ENCODE peak calls at places on chromosomes 16 and 17, in seven cellular contexts. R is HFF-Myc; O is astrocyte of the cerebellum; T is uterus; N is IMR-90; K is CD8-positive, alpha-beta T cell; E is A673. I is an unnamed sample.

GRCh38 chr16:1786242-1787055 is 3.7 kb downstream of the NUBP2 start:
- DNase-seq in T (no peak), R (no peak), O (no peak), K (no peak), N (no peak), E (no peak), I (no peak)

GRCh38 chr17:73952136-73952497 is 251.4 kb upstream of the RPL38 start:
- DNase-seq in T (no peak), O (no peak), N (no peak), E (peak), K (no peak), R (no peak), I (no peak)

GRCh38 chr17:32929588-32929987 is 1.6 kb downstream of the TMEM98 start:
- DNase-seq in N (no peak), K (no peak), O (no peak), R (no peak), E (no peak), T (no peak), I (no peak)

GRCh38 chr17:10836966-10837599 is 804 bp downstream of the PIRT start:
- DNase-seq in R (no peak), K (no peak), E (no peak), T (no peak), O (no peak), N (no peak), I (no peak)

GRCh38 chr17:65495255-65496060 is 66.0 kb downstream of the AXIN2 start:
- DNase-seq in E (peak), T (no peak), R (no peak), O (no peak), K (no peak), N (no peak), I (no peak)

GRCh38 chr16:4086153-4086552 is 30.1 kb downstream of the ADCY9 start:
- DNase-seq in N (no peak), R (no peak), K (no peak), E (no peak), O (no peak), T (no peak), I (no peak)

GRCh38 chr17:6666557-6666956 is 15.0 kb downstream of the C17orf100 start:
- DNase-seq in O (no peak), K (no peak), T (no peak), N (no peak), R (no peak), E (no peak), I (no peak)

GRCh38 chr16:6947291-6947690 is 385.4 kb upstream of the RBFOX1 start:
- DNase-seq in K (no peak), N (no peak), R (no peak), E (no peak), O (no peak), T (no peak), I (no peak)

GRCh38 chr17:81083125-81083765 is 48.3 kb downstream of the BAIAP2 start:
- DNase-seq in T (peak), R (no peak), K (no peak), N (no peak), E (no peak), O (no peak), I (no peak)

GRCh38 chr17:31067699-31068184 is 27.0 kb upstream of the NF1 start:
- DNase-seq in E (peak), T (no peak), O (peak), R (peak), K (no peak), N (peak), I (no peak)

GRCh38 chr17:47895254-47895855 is 681 bp upstream of the SP2 start:
- DNase-seq in E (no peak), T (peak), K (no peak), R (no peak), N (peak), O (no peak), I (no peak)

GRCh38 chr16:66354321-66354854 is 12.1 kb upstream of the CDH5 start:
- DNase-seq in N (no peak), R (no peak), O (no peak), T (no peak), K (no peak), E (no peak), I (no peak)

GRCh38 chr16:89512453-89512852 is 4.2 kb downstream of the SPG7 start:
- DNase-seq in T (no peak), N (no peak), O (no peak), K (no peak), E (no peak), R (no peak), I (no peak)
- TF ChIP-seq CTCF in T (no peak), N (no peak), O (no peak), K (no peak), E (no peak), R (no peak), I (no peak)

GRCh38 chr17:9725575-9725974 is 65.8 kb downstream of the DHRS7C start:
- DNase-seq in T (no peak), K (no peak), O (peak), R (no peak), N (no peak), E (no peak), I (no peak)
- TF ChIP-seq CTCF in T (no peak), K (no peak), O (peak), R (peak), N (no peak), E (no peak), I (no peak)

DNA sequence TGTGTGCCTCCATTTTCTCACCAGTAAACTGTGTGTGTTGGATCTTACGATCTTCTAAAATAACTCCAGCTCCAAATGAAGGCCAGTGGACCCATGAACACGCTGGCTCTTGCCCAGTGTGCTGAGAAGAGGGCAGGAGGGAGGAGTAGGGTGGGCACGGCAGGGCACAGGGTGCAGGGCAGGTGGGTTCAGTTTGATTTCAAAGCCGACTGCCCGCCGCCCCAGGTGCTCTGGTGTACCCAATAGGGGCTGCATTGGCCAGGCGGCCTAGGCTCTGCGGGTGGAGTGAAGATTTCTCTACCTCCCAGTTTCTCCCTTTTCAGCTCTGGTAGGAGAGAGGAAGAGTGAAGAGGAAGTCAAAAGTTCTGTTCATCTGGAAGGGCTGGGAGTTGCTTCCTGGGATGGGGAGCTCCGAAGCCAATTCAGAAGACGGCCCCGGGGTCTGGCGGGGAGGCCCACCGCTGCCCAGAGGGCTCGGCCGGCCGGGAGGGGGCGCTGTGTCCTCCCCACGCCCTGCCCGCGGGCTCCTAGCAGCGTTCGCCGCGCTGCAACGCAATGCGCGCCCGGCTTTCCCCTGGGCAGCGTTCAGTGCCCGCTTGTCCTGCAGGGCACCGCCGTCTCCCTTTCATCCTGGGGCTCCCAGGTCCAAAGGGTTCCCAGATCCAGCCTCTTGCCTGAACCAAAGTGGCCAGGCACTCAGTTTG is 1.1 kb upstream of the CRHR1 start:
- DNase-seq in T (peak), O (no peak), E (peak), N (no peak), R (no peak), K (no peak), I (peak)
- TF ChIP-seq CTCF in T (peak), O (peak), E (peak), N (peak), R (peak), K (no peak), I (no peak)

DNA sequence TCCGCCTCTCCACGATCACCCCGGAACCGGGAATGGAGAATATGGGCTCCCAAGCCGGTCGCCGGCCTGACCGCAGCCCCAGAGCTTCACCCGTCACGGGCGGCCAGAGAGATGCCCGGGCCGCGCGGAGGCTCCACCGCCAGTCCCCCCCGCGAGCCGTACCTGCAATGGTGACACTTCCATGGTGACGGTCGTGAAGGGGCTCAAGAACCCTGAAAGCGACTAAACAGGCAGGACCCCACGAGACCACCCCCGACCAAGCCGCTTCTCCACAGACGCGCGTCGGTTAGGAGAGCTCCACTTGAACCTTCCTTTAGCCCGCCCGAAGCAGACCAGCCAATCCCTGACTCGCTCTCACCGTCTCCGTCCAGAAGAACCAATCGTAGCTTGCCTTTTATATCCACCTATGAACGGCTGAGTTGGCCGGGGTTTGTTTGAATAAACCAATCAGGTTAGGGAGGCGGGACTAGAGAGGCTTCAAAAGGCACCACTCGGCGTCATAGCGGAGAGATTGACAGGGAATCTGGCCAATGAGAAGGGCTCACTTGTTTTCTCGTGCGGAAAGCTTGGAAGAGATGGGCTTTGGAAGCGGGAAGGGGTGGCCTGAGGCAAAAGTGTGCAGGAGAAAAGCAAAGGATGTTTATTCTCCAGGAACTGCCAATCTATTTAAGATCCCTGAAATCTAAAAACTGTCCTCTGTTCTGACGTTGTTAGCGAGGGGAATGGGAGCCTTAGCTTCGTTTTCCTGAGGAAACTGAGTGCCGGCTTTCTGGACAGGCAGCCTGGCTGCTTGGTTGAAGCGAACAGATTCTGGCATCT is at the start of gene TOP2A:
- DNase-seq in K (peak), N (peak), T (peak), O (peak), E (peak), R (peak), I (peak)
- TF ChIP-seq CTCF in K (no peak), N (no peak), T (no peak), O (no peak), E (no peak), R (no peak), I (no peak)

GRCh38 chr16:2857451-2858244 is at the start of gene PRSS22:
- DNase-seq in N (peak), O (no peak), T (no peak), E (peak), R (no peak), K (no peak), I (peak)

GRCh38 chr16:2859686-2860265 is 1.8 kb upstream of the PRSS22 start:
- DNase-seq in R (no peak), K (no peak), T (no peak), N (no peak), E (no peak), O (no peak), I (no peak)

GRCh38 chr16:2856686-2857450 is 1.1 kb downstream of the PRSS22 start:
- DNase-seq in R (no peak), E (no peak), N (no peak), T (no peak), O (no peak), K (no peak), I (peak)

GRCh38 chr16:2856061-2856670 is 1.8 kb downstream of the PRSS22 start:
- DNase-seq in T (no peak), O (no peak), N (no peak), R (no peak), E (no peak), K (no peak), I (peak)

GRCh38 chr16:2858245-2859025 is 465 bp upstream of the PRSS22 start:
- DNase-seq in E (no peak), K (no peak), O (no peak), T (no peak), N (no peak), R (no peak), I (peak)
- TF ChIP-seq CTCF in E (no peak), K (no peak), O (no peak), T (no peak), N (no peak), R (no peak), I (no peak)

I was measured in GM13976.